ENCODE peak calls at places on chromosome X, in eight cellular contexts. B is psoas muscle; R is NCI-H2107; P is cardiac muscle cell; K is cortex of kidney; A is T-helper 1 cell; Q is activated CD4-positive, alpha-beta T cell treated with anti-CD3 and anti-CD28 coated beads, Interleukin-2, amount 10 ng/mL, durations not matched to agents 7 days and 5 days; I is activated CD8-positive, alpha-beta memory T cell treated with anti-CD3 and anti-CD28 coated beads for 4 hours. X is an unnamed sample.

GRCh38 chrX:154040307-154040756 is 20.6 kb upstream of the IRAK1 start:
- DNase-seq in B (no peak), R (no peak), P (peak), K (no peak), A (no peak), Q (no peak), I (no peak), X (no peak)

GRCh38 chrX:105820247-105820646 is 2.1 kb upstream of the NRK start:
- DNase-seq in B (no peak), R (no peak), P (no peak), K (no peak), A (no peak), Q (no peak), I (no peak), X (no peak)

GRCh38 chrX:74383611-74384010 is 37.7 kb upstream of the SLC16A2 start:
- DNase-seq in B (no peak), R (no peak), P (peak), K (no peak), A (peak), Q (peak), I (no peak), X (no peak)

GRCh38 chrX:118603981-118604380 is 108.4 kb downstream of the DOCK11 start:
- DNase-seq in B (peak), R (peak), P (peak), K (no peak), A (peak), Q (peak), I (peak), X (no peak)

GRCh38 chrX:2627272-2627867 is 63.7 kb upstream of the CD99 start:
- DNase-seq in B (no peak), R (no peak), P (peak), K (no peak), A (peak), Q (peak), I (no peak), X (no peak)

GRCh38 chrX:96211953-96212352 is 472.7 kb upstream of the DIAPH2 start:
- DNase-seq in B (no peak), R (no peak), P (no peak), K (no peak), A (no peak), Q (no peak), I (no peak), X (no peak)

GRCh38 chrX:17596051-17596450 is 141.2 kb upstream of the SCML1 start:
- DNase-seq in B (no peak), R (no peak), P (no peak), K (no peak), A (no peak), Q (no peak), I (no peak), X (no peak)

GRCh38 chrX:136525738-136526606 is 6.0 kb upstream of the VGLL1 start:
- DNase-seq in B (peak), R (no peak), P (peak), K (no peak), A (no peak), Q (no peak), I (no peak), X (peak)

GRCh38 chrX:106391284-106391852 is 220.4 kb upstream of the RADX start:
- DNase-seq in B (no peak), R (no peak), P (peak), K (no peak), A (no peak), Q (no peak), I (no peak), X (no peak)

GRCh38 chrX:87409113-87409841 is 108.3 kb upstream of the KLHL4 start:
- DNase-seq in B (peak), R (no peak), P (peak), K (no peak), A (no peak), Q (no peak), I (no peak), X (peak)

GRCh38 chrX:34341258-34341657 is 209.1 kb upstream of the FAM47A start:
- DNase-seq in B (no peak), R (no peak), P (no peak), K (no peak), A (no peak), Q (no peak), I (no peak), X (no peak)

GRCh38 chrX:39944416-39944815 is 153.3 kb downstream of the BCOR start:
- DNase-seq in B (no peak), R (no peak), P (no peak), K (no peak), A (no peak), Q (no peak), I (no peak), X (no peak)

GRCh38 chrX:132810488-132810887 is 147.9 kb downstream of the HS6ST2 start:
- DNase-seq in B (no peak), R (no peak), P (no peak), K (no peak), A (no peak), Q (no peak), I (no peak), X (no peak)

GRCh38 chrX:68511255-68511654 is 12.4 kb downstream of the YIPF6 start:
- DNase-seq in B (no peak), R (no peak), P (peak), K (no peak), A (peak), Q (peak), I (no peak), X (no peak)

GRCh38 chrX:23331701-23332100 is 2.9 kb upstream of the PTCHD1 start:
- DNase-seq in B (no peak), R (no peak), P (no peak), K (no peak), A (no peak), Q (no peak), I (no peak), X (no peak)

GRCh38 chrX:18649498-18649951 is 22.4 kb downstream of the RS1 start:
- DNase-seq in B (no peak), R (no peak), P (no peak), K (no peak), A (no peak), Q (no peak), I (no peak), X (no peak)

GRCh38 chrX:10811093-10811492 is 190.7 kb upstream of the MID1 start:
- DNase-seq in B (no peak), R (no peak), P (no peak), K (no peak), A (no peak), Q (no peak), I (no peak), X (no peak)

GRCh38 chrX:132631579-132632232 is 142.9 kb upstream of the MBNL3 start:
- DNase-seq in B (no peak), R (peak), P (peak), K (no peak), A (peak), Q (no peak), I (no peak), X (no peak)

GRCh38 chrX:150984164-150984824 is 1.2 kb downstream of the HMGB3 start:
- DNase-seq in B (no peak), R (no peak), P (no peak), K (no peak), A (no peak), Q (no peak), I (no peak), X (no peak)

GRCh38 chrX:13742397-13743176 is 8.0 kb downstream of the OFD1 start:
- DNase-seq in B (no peak), R (no peak), P (peak), K (no peak), A (peak), Q (peak), I (no peak), X (no peak)

GRCh38 chrX:111040377-111041017 is 55.5 kb upstream of the PAK3 start:
- DNase-seq in B (no peak), R (no peak), P (peak), K (no peak), A (no peak), Q (no peak), I (no peak), X (no peak)

GRCh38 chrX:27976284-27976683 is 5.0 kb downstream of the DCAF8L1 start:
- DNase-seq in B (no peak), R (no peak), P (peak), K (no peak), A (no peak), Q (no peak), I (no peak), X (no peak)

X was measured in aorta.